ENCODE peak calls at places on chromosomes 7 and 10, in ten cellular contexts. One of them, this sample, is unnamed.

GRCh38 chr7:33258561-33258960 is 129.2 kb downstream of the BBS9 start:
- DNase-seq in DND-41: no peak
- DNase-seq in adrenal gland: no peak
- DNase-seq in brain microvascular endothelial cell: peak
- DNase-seq in vagina: no peak
- DNase-seq in lower leg skin: no peak
- DNase-seq in hepatocyte: no peak
- DNase-seq in fibroblast of mammary gland: peak
- DNase-seq in suprapubic skin: no peak
- DNase-seq in uterus: no peak
- DNase-seq in this sample: no peak

GRCh38 chr10:10551595-10551994 is 466.1 kb upstream of the CELF2 start:
- DNase-seq in DND-41: no peak
- DNase-seq in adrenal gland: no peak
- DNase-seq in brain microvascular endothelial cell: no peak
- DNase-seq in vagina: no peak
- DNase-seq in lower leg skin: no peak
- DNase-seq in hepatocyte: peak
- DNase-seq in fibroblast of mammary gland: no peak
- DNase-seq in suprapubic skin: no peak
- DNase-seq in uterus: no peak
- DNase-seq in this sample: no peak

GRCh38 chr10:23158370-23158769 is 33.7 kb upstream of the PTF1A start:
- DNase-seq in DND-41: peak
- DNase-seq in adrenal gland: no peak
- DNase-seq in brain microvascular endothelial cell: peak
- DNase-seq in vagina: no peak
- DNase-seq in lower leg skin: no peak
- DNase-seq in hepatocyte: peak
- DNase-seq in fibroblast of mammary gland: peak
- DNase-seq in suprapubic skin: no peak
- DNase-seq in uterus: peak
- DNase-seq in this sample: peak

GRCh38 chr10:33193867-33194521 is 140.5 kb downstream of the NRP1 start:
- DNase-seq in DND-41: no peak
- DNase-seq in adrenal gland: no peak
- DNase-seq in brain microvascular endothelial cell: peak
- DNase-seq in vagina: no peak
- DNase-seq in lower leg skin: peak
- DNase-seq in hepatocyte: peak
- DNase-seq in fibroblast of mammary gland: peak
- DNase-seq in suprapubic skin: no peak
- DNase-seq in uterus: no peak
- DNase-seq in this sample: peak

GRCh38 chr7:47875998-47876744 is 72.1 kb downstream of the PKD1L1 start:
- DNase-seq in DND-41: no peak
- DNase-seq in adrenal gland: no peak
- DNase-seq in brain microvascular endothelial cell: no peak
- DNase-seq in vagina: no peak
- DNase-seq in lower leg skin: no peak
- DNase-seq in hepatocyte: no peak
- DNase-seq in fibroblast of mammary gland: no peak
- DNase-seq in suprapubic skin: no peak
- DNase-seq in uterus: no peak
- DNase-seq in this sample: no peak

GRCh38 chr7:31735991-31736982 is 49.3 kb downstream of the PPP1R17 start:
- DNase-seq in DND-41: peak
- DNase-seq in adrenal gland: peak
- DNase-seq in brain microvascular endothelial cell: peak
- DNase-seq in vagina: no peak
- DNase-seq in lower leg skin: peak
- DNase-seq in hepatocyte: peak
- DNase-seq in fibroblast of mammary gland: peak
- DNase-seq in suprapubic skin: no peak
- DNase-seq in uterus: peak
- DNase-seq in this sample: peak

GRCh38 chr7:55018361-55019328 is at the start of gene EGFR:
- DNase-seq in DND-41: no peak
- DNase-seq in adrenal gland: peak
- DNase-seq in brain microvascular endothelial cell: peak
- DNase-seq in vagina: no peak
- DNase-seq in lower leg skin: peak
- DNase-seq in hepatocyte: peak
- DNase-seq in fibroblast of mammary gland: peak
- DNase-seq in suprapubic skin: peak
- DNase-seq in uterus: peak
- DNase-seq in this sample: peak

GRCh38 chr7:24716480-24717246 is 40.6 kb downstream of the GSDME start:
- DNase-seq in DND-41: no peak
- DNase-seq in adrenal gland: no peak
- DNase-seq in brain microvascular endothelial cell: no peak
- DNase-seq in vagina: peak
- DNase-seq in lower leg skin: peak
- DNase-seq in hepatocyte: no peak
- DNase-seq in fibroblast of mammary gland: no peak
- DNase-seq in suprapubic skin: no peak
- DNase-seq in uterus: no peak
- DNase-seq in this sample: no peak

GRCh38 chr10:133276100-133276434 is 601 bp downstream of the ADAM8 start:
- DNase-seq in DND-41: no peak
- DNase-seq in adrenal gland: no peak
- DNase-seq in brain microvascular endothelial cell: no peak
- DNase-seq in vagina: no peak
- DNase-seq in lower leg skin: no peak
- DNase-seq in hepatocyte: no peak
- DNase-seq in fibroblast of mammary gland: no peak
- DNase-seq in suprapubic skin: no peak
- DNase-seq in uterus: no peak
- DNase-seq in this sample: no peak

GRCh38 chr10:133274751-133275682 is 1.7 kb downstream of the ADAM8 start:
- DNase-seq in DND-41: no peak
- DNase-seq in adrenal gland: no peak
- DNase-seq in brain microvascular endothelial cell: no peak
- DNase-seq in vagina: no peak
- DNase-seq in lower leg skin: no peak
- DNase-seq in hepatocyte: peak
- DNase-seq in fibroblast of mammary gland: no peak
- DNase-seq in suprapubic skin: no peak
- DNase-seq in uterus: no peak
- DNase-seq in this sample: no peak

GRCh38 chr10:133276435-133277201 is at the start of gene ADAM8:
- DNase-seq in DND-41: no peak
- DNase-seq in adrenal gland: no peak
- DNase-seq in brain microvascular endothelial cell: no peak
- DNase-seq in vagina: no peak
- DNase-seq in lower leg skin: no peak
- DNase-seq in hepatocyte: peak
- DNase-seq in fibroblast of mammary gland: no peak
- DNase-seq in suprapubic skin: no peak
- DNase-seq in uterus: no peak
- DNase-seq in this sample: no peak

GRCh38 chr10:133277277-133277992 is 767 bp upstream of the ADAM8 start:
- DNase-seq in DND-41: no peak
- DNase-seq in adrenal gland: no peak
- DNase-seq in brain microvascular endothelial cell: no peak
- DNase-seq in vagina: no peak
- DNase-seq in lower leg skin: no peak
- DNase-seq in hepatocyte: no peak
- DNase-seq in fibroblast of mammary gland: no peak
- DNase-seq in suprapubic skin: no peak
- DNase-seq in uterus: no peak
- DNase-seq in this sample: no peak

DNA sequence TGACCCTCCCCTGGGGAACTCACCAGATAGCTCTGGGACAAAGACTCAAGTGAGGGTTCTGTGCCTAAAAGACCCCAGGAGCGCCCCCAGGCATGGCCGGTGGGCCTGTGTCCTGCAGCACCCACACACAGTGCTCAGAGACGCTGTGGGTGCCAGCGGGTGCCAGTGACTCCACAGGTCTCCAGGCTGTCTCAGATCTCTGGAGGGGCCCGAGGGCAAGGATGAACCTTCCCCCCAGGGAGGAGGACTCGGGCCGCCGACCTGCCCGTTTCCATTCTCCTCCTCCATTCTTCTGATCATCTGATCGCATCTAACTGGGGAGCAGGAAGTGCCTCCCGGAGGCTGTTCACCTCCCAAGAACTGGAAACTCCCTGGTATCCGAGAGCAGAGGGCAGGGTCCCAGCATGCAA is 980 bp downstream of the ADAM8 start:
- DNase-seq in DND-41: no peak
- DNase-seq in adrenal gland: no peak
- DNase-seq in brain microvascular endothelial cell: no peak
- DNase-seq in vagina: no peak
- DNase-seq in lower leg skin: no peak
- DNase-seq in hepatocyte: no peak
- DNase-seq in fibroblast of mammary gland: no peak
- DNase-seq in suprapubic skin: no peak
- DNase-seq in uterus: no peak
- DNase-seq in this sample: no peak
- H3K4me3 ChIP-seq in DND-41: no peak
- H3K4me3 ChIP-seq in adrenal gland: no peak
- H3K4me3 ChIP-seq in brain microvascular endothelial cell: no peak
- H3K4me3 ChIP-seq in vagina: peak
- H3K4me3 ChIP-seq in lower leg skin: no peak
- H3K4me3 ChIP-seq in hepatocyte: no peak
- H3K4me3 ChIP-seq in fibroblast of mammary gland: no peak
- H3K4me3 ChIP-seq in suprapubic skin: peak
- H3K4me3 ChIP-seq in uterus: no peak
- H3K4me3 ChIP-seq in this sample: no peak

DNA sequence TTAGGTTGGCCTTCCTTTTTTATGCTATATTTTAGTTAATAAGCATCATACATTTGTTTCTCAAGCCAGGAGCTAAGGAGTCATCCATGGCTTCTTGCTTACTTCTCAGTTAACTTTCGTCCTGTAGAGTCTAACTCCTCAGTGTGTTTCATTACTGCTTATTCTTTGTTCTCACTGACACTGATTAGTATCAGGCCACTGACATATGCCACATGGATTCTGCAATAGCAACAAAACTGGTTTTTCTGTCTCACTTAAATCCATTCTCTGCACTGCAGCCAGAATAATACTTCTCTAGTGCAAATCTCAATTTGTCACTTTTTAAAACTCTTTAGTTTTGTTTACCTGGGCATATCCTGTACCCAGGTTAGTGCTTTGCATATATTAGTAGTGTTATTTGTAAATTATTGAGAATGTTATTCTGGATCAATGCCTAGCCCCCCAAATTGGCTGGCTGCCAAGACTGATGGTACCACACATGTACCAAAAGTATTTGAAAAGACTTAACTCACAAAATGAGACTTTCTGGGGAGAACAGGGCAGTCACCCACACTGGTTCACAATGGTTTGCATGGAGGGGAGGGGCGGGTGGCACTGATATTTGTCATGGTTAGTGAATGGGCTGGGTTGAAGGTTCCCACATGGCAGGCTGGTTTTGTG is 79.1 kb downstream of the CCSER2 start:
- DNase-seq in DND-41: no peak
- DNase-seq in adrenal gland: no peak
- DNase-seq in brain microvascular endothelial cell: no peak
- DNase-seq in vagina: no peak
- DNase-seq in lower leg skin: no peak
- DNase-seq in hepatocyte: no peak
- DNase-seq in fibroblast of mammary gland: no peak
- DNase-seq in suprapubic skin: no peak
- DNase-seq in uterus: no peak
- DNase-seq in this sample: no peak
- TF ChIP-seq CTCF in DND-41: no peak
- TF ChIP-seq CTCF in adrenal gland: no peak
- TF ChIP-seq CTCF in brain microvascular endothelial cell: no peak
- TF ChIP-seq CTCF in vagina: no peak
- TF ChIP-seq CTCF in lower leg skin: no peak
- TF ChIP-seq CTCF in hepatocyte: no peak
- TF ChIP-seq CTCF in fibroblast of mammary gland: no peak
- TF ChIP-seq CTCF in suprapubic skin: no peak
- TF ChIP-seq CTCF in uterus: no peak
- TF ChIP-seq CTCF in this sample: no peak

GRCh38 chr7:43112088-43112940 is at the start of gene HECW1:
- DNase-seq in DND-41: no peak
- DNase-seq in adrenal gland: no peak
- DNase-seq in brain microvascular endothelial cell: no peak
- DNase-seq in vagina: no peak
- DNase-seq in lower leg skin: no peak
- DNase-seq in hepatocyte: no peak
- DNase-seq in fibroblast of mammary gland: no peak
- DNase-seq in suprapubic skin: no peak
- DNase-seq in uterus: no peak
- DNase-seq in this sample: no peak

GRCh38 chr7:43114451-43114765 is 2.0 kb downstream of the HECW1 start:
- DNase-seq in DND-41: no peak
- DNase-seq in adrenal gland: no peak
- DNase-seq in brain microvascular endothelial cell: no peak
- DNase-seq in vagina: no peak
- DNase-seq in lower leg skin: no peak
- DNase-seq in hepatocyte: no peak
- DNase-seq in fibroblast of mammary gland: no peak
- DNase-seq in suprapubic skin: no peak
- DNase-seq in uterus: no peak
- DNase-seq in this sample: no peak

GRCh38 chr7:43110790-43111362 is 1.6 kb upstream of the HECW1 start:
- DNase-seq in DND-41: no peak
- DNase-seq in adrenal gland: no peak
- DNase-seq in brain microvascular endothelial cell: no peak
- DNase-seq in vagina: no peak
- DNase-seq in lower leg skin: no peak
- DNase-seq in hepatocyte: no peak
- DNase-seq in fibroblast of mammary gland: peak
- DNase-seq in suprapubic skin: no peak
- DNase-seq in uterus: no peak
- DNase-seq in this sample: no peak

GRCh38 chr7:43113622-43114450 is 1.4 kb downstream of the HECW1 start:
- DNase-seq in DND-41: no peak
- DNase-seq in adrenal gland: no peak
- DNase-seq in brain microvascular endothelial cell: no peak
- DNase-seq in vagina: no peak
- DNase-seq in lower leg skin: no peak
- DNase-seq in hepatocyte: no peak
- DNase-seq in fibroblast of mammary gland: no peak
- DNase-seq in suprapubic skin: no peak
- DNase-seq in uterus: no peak
- DNase-seq in this sample: no peak

DNA sequence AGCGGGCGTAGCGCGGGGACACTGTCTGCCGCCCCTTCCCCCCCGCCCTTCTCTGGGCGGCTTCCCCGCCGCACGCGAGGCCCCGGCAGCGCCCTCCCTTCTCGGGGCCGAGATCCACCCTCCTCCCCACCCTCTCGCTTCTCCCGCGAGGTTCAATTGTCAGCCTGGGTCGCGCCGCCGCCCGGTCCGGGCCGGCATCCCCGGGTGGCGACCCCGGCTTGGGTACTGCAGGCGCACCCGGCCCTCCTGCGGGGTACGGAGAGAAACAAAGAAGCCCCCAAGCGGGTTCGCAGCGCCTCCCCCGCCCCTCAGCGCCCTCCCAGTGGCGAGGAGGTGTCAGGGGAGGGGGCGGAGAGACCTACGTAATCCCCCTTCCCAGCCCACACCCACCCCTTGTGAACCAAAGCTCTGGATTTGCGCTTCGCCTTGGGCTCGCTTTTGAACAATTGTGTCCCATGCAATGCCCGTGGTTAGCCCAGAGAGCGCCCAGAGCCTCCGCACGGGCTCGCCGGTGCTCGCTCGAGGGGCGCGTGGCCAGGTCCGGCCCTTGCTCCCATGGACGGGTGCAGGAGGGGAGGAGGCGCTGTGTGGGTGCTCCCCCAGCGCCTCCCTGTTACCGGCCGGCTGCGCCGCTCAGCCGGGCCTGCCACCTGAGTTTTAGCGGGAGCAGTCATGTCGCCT is 634 bp downstream of the HECW1 start:
- DNase-seq in DND-41: no peak
- DNase-seq in adrenal gland: peak
- DNase-seq in brain microvascular endothelial cell: peak
- DNase-seq in vagina: no peak
- DNase-seq in lower leg skin: no peak
- DNase-seq in hepatocyte: peak
- DNase-seq in fibroblast of mammary gland: peak
- DNase-seq in suprapubic skin: no peak
- DNase-seq in uterus: peak
- DNase-seq in this sample: peak
- H3K4me3 ChIP-seq in DND-41: no peak
- H3K4me3 ChIP-seq in adrenal gland: peak
- H3K4me3 ChIP-seq in brain microvascular endothelial cell: peak
- H3K4me3 ChIP-seq in vagina: peak
- H3K4me3 ChIP-seq in lower leg skin: no peak
- H3K4me3 ChIP-seq in hepatocyte: peak
- H3K4me3 ChIP-seq in fibroblast of mammary gland: peak
- H3K4me3 ChIP-seq in suprapubic skin: peak
- H3K4me3 ChIP-seq in uterus: peak
- H3K4me3 ChIP-seq in this sample: peak

GRCh38 chr7:27329917-27330316 is 87.3 kb downstream of the EVX1 start:
- DNase-seq in DND-41: no peak
- DNase-seq in adrenal gland: no peak
- DNase-seq in brain microvascular endothelial cell: no peak
- DNase-seq in vagina: no peak
- DNase-seq in lower leg skin: no peak
- DNase-seq in hepatocyte: no peak
- DNase-seq in fibroblast of mammary gland: peak
- DNase-seq in suprapubic skin: no peak
- DNase-seq in uterus: no peak
- DNase-seq in this sample: no peak
- TF ChIP-seq CTCF in DND-41: no peak
- TF ChIP-seq CTCF in adrenal gland: no peak
- TF ChIP-seq CTCF in brain microvascular endothelial cell: peak
- TF ChIP-seq CTCF in vagina: no peak
- TF ChIP-seq CTCF in lower leg skin: no peak
- TF ChIP-seq CTCF in hepatocyte: no peak
- TF ChIP-seq CTCF in fibroblast of mammary gland: peak
- TF ChIP-seq CTCF in suprapubic skin: no peak
- TF ChIP-seq CTCF in uterus: no peak
- TF ChIP-seq CTCF in this sample: no peak

This sample was measured in astrocyte of the spinal cord.